ENCODE peak calls at places on chromosomes 5 and 9, in eight cellular contexts. One of them, this sample, is unnamed.

GRCh38 chr5:25544652-25545249 is 900.0 kb upstream of the CDH10 start:
- DNase-seq in astrocyte of the cerebellum: peak
- DNase-seq in GM12865: peak
- DNase-seq in fibroblast of pulmonary artery: peak
- DNase-seq in mucosa of descending colon: no peak
- DNase-seq in pancreas: peak
- DNase-seq in upper lobe of right lung: no peak
- DNase-seq in GM23338: peak
- DNase-seq in this sample: no peak

GRCh38 chr5:173697931-173698579 is 81.6 kb upstream of the BOD1 start:
- DNase-seq in GM23338: no peak
- DNase-seq in mucosa of descending colon: no peak
- DNase-seq in fibroblast of pulmonary artery: no peak
- DNase-seq in GM12865: peak
- DNase-seq in upper lobe of right lung: no peak
- DNase-seq in pancreas: peak
- DNase-seq in astrocyte of the cerebellum: no peak
- DNase-seq in this sample: peak

GRCh38 chr9:129141066-129142041 is 30.1 kb downstream of the PTPA start:
- DNase-seq in fibroblast of pulmonary artery: peak
- DNase-seq in upper lobe of right lung: no peak
- DNase-seq in astrocyte of the cerebellum: peak
- DNase-seq in mucosa of descending colon: no peak
- DNase-seq in GM12865: peak
- DNase-seq in GM23338: no peak
- DNase-seq in pancreas: peak
- DNase-seq in this sample: peak

GRCh38 chr9:76516871-76517270 is 57.9 kb downstream of the GCNT1 start:
- DNase-seq in astrocyte of the cerebellum: no peak
- DNase-seq in GM23338: no peak
- DNase-seq in pancreas: no peak
- DNase-seq in upper lobe of right lung: no peak
- DNase-seq in mucosa of descending colon: no peak
- DNase-seq in fibroblast of pulmonary artery: no peak
- DNase-seq in GM12865: no peak
- DNase-seq in this sample: no peak

GRCh38 chr9:38026021-38026809 is 42.8 kb downstream of the SHB start:
- DNase-seq in GM23338: peak
- DNase-seq in GM12865: peak
- DNase-seq in astrocyte of the cerebellum: peak
- DNase-seq in fibroblast of pulmonary artery: peak
- DNase-seq in mucosa of descending colon: no peak
- DNase-seq in pancreas: peak
- DNase-seq in upper lobe of right lung: no peak
- DNase-seq in this sample: no peak

GRCh38 chr5:55877655-55878054 is 26.5 kb downstream of the IL31RA start:
- DNase-seq in astrocyte of the cerebellum: no peak
- DNase-seq in fibroblast of pulmonary artery: no peak
- DNase-seq in pancreas: no peak
- DNase-seq in upper lobe of right lung: no peak
- DNase-seq in GM23338: no peak
- DNase-seq in GM12865: no peak
- DNase-seq in mucosa of descending colon: no peak
- DNase-seq in this sample: no peak

GRCh38 chr5:37667430-37667829 is 172.4 kb downstream of the GDNF start:
- DNase-seq in fibroblast of pulmonary artery: no peak
- DNase-seq in pancreas: no peak
- DNase-seq in upper lobe of right lung: no peak
- DNase-seq in GM23338: no peak
- DNase-seq in mucosa of descending colon: no peak
- DNase-seq in GM12865: no peak
- DNase-seq in astrocyte of the cerebellum: no peak
- DNase-seq in this sample: no peak

GRCh38 chr9:27297050-27297449 is at the start of gene EQTN:
- DNase-seq in GM23338: no peak
- DNase-seq in astrocyte of the cerebellum: no peak
- DNase-seq in fibroblast of pulmonary artery: no peak
- DNase-seq in mucosa of descending colon: no peak
- DNase-seq in upper lobe of right lung: no peak
- DNase-seq in GM12865: no peak
- DNase-seq in pancreas: no peak
- DNase-seq in this sample: no peak

GRCh38 chr5:115543931-115544370 is 624 bp downstream of the FEM1C start:
- DNase-seq in upper lobe of right lung: no peak
- DNase-seq in GM12865: peak
- DNase-seq in GM23338: peak
- DNase-seq in fibroblast of pulmonary artery: peak
- DNase-seq in astrocyte of the cerebellum: peak
- DNase-seq in pancreas: peak
- DNase-seq in mucosa of descending colon: peak
- DNase-seq in this sample: peak

GRCh38 chr5:170338933-170339779 is 41.6 kb upstream of the LCP2 start:
- DNase-seq in upper lobe of right lung: no peak
- DNase-seq in GM12865: peak
- DNase-seq in mucosa of descending colon: no peak
- DNase-seq in astrocyte of the cerebellum: no peak
- DNase-seq in GM23338: peak
- DNase-seq in pancreas: no peak
- DNase-seq in fibroblast of pulmonary artery: no peak
- DNase-seq in this sample: peak

GRCh38 chr5:133228316-133228715 is 176.5 kb downstream of the HSPA4 start:
- DNase-seq in GM23338: no peak
- DNase-seq in mucosa of descending colon: no peak
- DNase-seq in GM12865: no peak
- DNase-seq in fibroblast of pulmonary artery: no peak
- DNase-seq in pancreas: no peak
- DNase-seq in upper lobe of right lung: no peak
- DNase-seq in astrocyte of the cerebellum: no peak
- DNase-seq in this sample: no peak

GRCh38 chr9:123355761-123356520 is at the start of gene CRB2:
- DNase-seq in upper lobe of right lung: no peak
- DNase-seq in pancreas: no peak
- DNase-seq in fibroblast of pulmonary artery: no peak
- DNase-seq in mucosa of descending colon: peak
- DNase-seq in astrocyte of the cerebellum: no peak
- DNase-seq in GM23338: peak
- DNase-seq in GM12865: no peak
- DNase-seq in this sample: peak

GRCh38 chr5:94057655-94058054 is 316.3 kb upstream of the POU5F2 start:
- DNase-seq in GM23338: peak
- DNase-seq in pancreas: no peak
- DNase-seq in GM12865: no peak
- DNase-seq in upper lobe of right lung: no peak
- DNase-seq in fibroblast of pulmonary artery: no peak
- DNase-seq in astrocyte of the cerebellum: no peak
- DNase-seq in mucosa of descending colon: no peak
- DNase-seq in this sample: no peak

GRCh38 chr9:98226968-98227367 is 28.5 kb downstream of the TBC1D2 start:
- DNase-seq in pancreas: no peak
- DNase-seq in mucosa of descending colon: no peak
- DNase-seq in astrocyte of the cerebellum: no peak
- DNase-seq in upper lobe of right lung: no peak
- DNase-seq in GM12865: no peak
- DNase-seq in GM23338: no peak
- DNase-seq in fibroblast of pulmonary artery: no peak
- DNase-seq in this sample: no peak

GRCh38 chr9:114098660-114099522 is at the start of gene KIF12:
- DNase-seq in upper lobe of right lung: peak
- DNase-seq in astrocyte of the cerebellum: no peak
- DNase-seq in fibroblast of pulmonary artery: no peak
- DNase-seq in pancreas: peak
- DNase-seq in GM23338: peak
- DNase-seq in GM12865: no peak
- DNase-seq in mucosa of descending colon: peak
- DNase-seq in this sample: no peak

GRCh38 chr5:111385970-111386831 is 126.1 kb downstream of the STARD4 start:
- DNase-seq in pancreas: no peak
- DNase-seq in mucosa of descending colon: no peak
- DNase-seq in upper lobe of right lung: no peak
- DNase-seq in fibroblast of pulmonary artery: no peak
- DNase-seq in astrocyte of the cerebellum: no peak
- DNase-seq in GM12865: no peak
- DNase-seq in GM23338: no peak
- DNase-seq in this sample: no peak

GRCh38 chr9:127833555-127833954 is 20.9 kb downstream of the ENG start:
- DNase-seq in fibroblast of pulmonary artery: peak
- DNase-seq in upper lobe of right lung: no peak
- DNase-seq in GM12865: no peak
- DNase-seq in mucosa of descending colon: no peak
- DNase-seq in astrocyte of the cerebellum: no peak
- DNase-seq in GM23338: no peak
- DNase-seq in pancreas: no peak
- DNase-seq in this sample: no peak

GRCh38 chr9:132041825-132042224 is 37.8 kb downstream of the MED27 start:
- DNase-seq in GM12865: no peak
- DNase-seq in mucosa of descending colon: no peak
- DNase-seq in pancreas: no peak
- DNase-seq in astrocyte of the cerebellum: no peak
- DNase-seq in upper lobe of right lung: no peak
- DNase-seq in fibroblast of pulmonary artery: no peak
- DNase-seq in GM23338: no peak
- DNase-seq in this sample: no peak

GRCh38 chr9:95783426-95783975 is 92.0 kb upstream of the ERCC6L2 start:
- DNase-seq in GM23338: no peak
- DNase-seq in fibroblast of pulmonary artery: no peak
- DNase-seq in mucosa of descending colon: no peak
- DNase-seq in GM12865: no peak
- DNase-seq in astrocyte of the cerebellum: peak
- DNase-seq in pancreas: no peak
- DNase-seq in upper lobe of right lung: no peak
- DNase-seq in this sample: no peak

GRCh38 chr5:90158131-90158530 is 251.4 kb downstream of the CETN3 start:
- DNase-seq in GM12865: no peak
- DNase-seq in astrocyte of the cerebellum: no peak
- DNase-seq in pancreas: no peak
- DNase-seq in fibroblast of pulmonary artery: no peak
- DNase-seq in upper lobe of right lung: no peak
- DNase-seq in GM23338: no peak
- DNase-seq in mucosa of descending colon: no peak
- DNase-seq in this sample: no peak

GRCh38 chr5:90162324-90162723 is 247.2 kb downstream of the CETN3 start:
- DNase-seq in astrocyte of the cerebellum: no peak
- DNase-seq in mucosa of descending colon: no peak
- DNase-seq in pancreas: no peak
- DNase-seq in upper lobe of right lung: no peak
- DNase-seq in GM23338: no peak
- DNase-seq in fibroblast of pulmonary artery: no peak
- DNase-seq in GM12865: no peak
- DNase-seq in this sample: no peak

GRCh38 chr5:90166816-90167215 is 242.7 kb downstream of the CETN3 start:
- DNase-seq in GM12865: no peak
- DNase-seq in fibroblast of pulmonary artery: no peak
- DNase-seq in GM23338: no peak
- DNase-seq in mucosa of descending colon: no peak
- DNase-seq in astrocyte of the cerebellum: no peak
- DNase-seq in upper lobe of right lung: no peak
- DNase-seq in pancreas: no peak
- DNase-seq in this sample: no peak

GRCh38 chr5:90161399-90161798 is 248.2 kb downstream of the CETN3 start:
- DNase-seq in upper lobe of right lung: peak
- DNase-seq in fibroblast of pulmonary artery: peak
- DNase-seq in GM23338: peak
- DNase-seq in astrocyte of the cerebellum: no peak
- DNase-seq in mucosa of descending colon: peak
- DNase-seq in GM12865: peak
- DNase-seq in pancreas: peak
- DNase-seq in this sample: peak
- TF ChIP-seq CTCF in upper lobe of right lung: peak
- TF ChIP-seq CTCF in fibroblast of pulmonary artery: peak
- TF ChIP-seq CTCF in GM23338: peak
- TF ChIP-seq CTCF in astrocyte of the cerebellum: peak
- TF ChIP-seq CTCF in mucosa of descending colon: no peak
- TF ChIP-seq CTCF in GM12865: peak
- TF ChIP-seq CTCF in pancreas: no peak
- TF ChIP-seq CTCF in this sample: no peak

GRCh38 chr5:131222731-131223130 is 41.1 kb upstream of the CDC42SE2 start:
- DNase-seq in pancreas: no peak
- DNase-seq in fibroblast of pulmonary artery: no peak
- DNase-seq in astrocyte of the cerebellum: no peak
- DNase-seq in GM12865: no peak
- DNase-seq in GM23338: no peak
- DNase-seq in upper lobe of right lung: no peak
- DNase-seq in mucosa of descending colon: no peak
- DNase-seq in this sample: no peak
- TF ChIP-seq CTCF in pancreas: no peak
- TF ChIP-seq CTCF in fibroblast of pulmonary artery: no peak
- TF ChIP-seq CTCF in astrocyte of the cerebellum: no peak
- TF ChIP-seq CTCF in GM12865: no peak
- TF ChIP-seq CTCF in GM23338: no peak
- TF ChIP-seq CTCF in upper lobe of right lung: no peak
- TF ChIP-seq CTCF in mucosa of descending colon: no peak
- TF ChIP-seq CTCF in this sample: no peak

DNA sequence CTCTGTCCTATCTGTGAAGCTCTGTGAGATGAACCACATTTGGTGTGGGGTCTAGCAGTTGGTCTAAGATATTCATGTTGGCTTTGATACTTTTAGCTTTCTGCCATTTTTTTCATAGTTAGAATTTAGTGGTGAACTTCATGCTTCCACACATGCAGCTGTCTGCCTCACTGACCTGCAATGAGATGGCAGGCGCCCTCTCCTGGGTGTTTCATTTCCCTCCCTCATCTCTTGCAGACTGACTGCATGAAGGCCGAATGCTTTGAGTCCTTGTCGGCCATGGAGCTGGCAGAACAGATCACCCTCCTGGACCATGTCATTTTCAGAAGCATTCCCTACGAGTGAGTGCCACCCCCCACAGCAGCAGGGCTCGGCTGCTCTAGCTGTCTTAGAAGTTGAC is 26.1 kb upstream of the CKMT2 start:
- DNase-seq in fibroblast of pulmonary artery: peak
- DNase-seq in pancreas: no peak
- DNase-seq in GM23338: peak
- DNase-seq in GM12865: peak
- DNase-seq in astrocyte of the cerebellum: no peak
- DNase-seq in mucosa of descending colon: no peak
- DNase-seq in upper lobe of right lung: no peak
- DNase-seq in this sample: no peak
- TF ChIP-seq CTCF in fibroblast of pulmonary artery: peak
- TF ChIP-seq CTCF in pancreas: no peak
- TF ChIP-seq CTCF in GM23338: peak
- TF ChIP-seq CTCF in GM12865: peak
- TF ChIP-seq CTCF in astrocyte of the cerebellum: peak
- TF ChIP-seq CTCF in mucosa of descending colon: no peak
- TF ChIP-seq CTCF in upper lobe of right lung: no peak
- TF ChIP-seq CTCF in this sample: peak

DNA sequence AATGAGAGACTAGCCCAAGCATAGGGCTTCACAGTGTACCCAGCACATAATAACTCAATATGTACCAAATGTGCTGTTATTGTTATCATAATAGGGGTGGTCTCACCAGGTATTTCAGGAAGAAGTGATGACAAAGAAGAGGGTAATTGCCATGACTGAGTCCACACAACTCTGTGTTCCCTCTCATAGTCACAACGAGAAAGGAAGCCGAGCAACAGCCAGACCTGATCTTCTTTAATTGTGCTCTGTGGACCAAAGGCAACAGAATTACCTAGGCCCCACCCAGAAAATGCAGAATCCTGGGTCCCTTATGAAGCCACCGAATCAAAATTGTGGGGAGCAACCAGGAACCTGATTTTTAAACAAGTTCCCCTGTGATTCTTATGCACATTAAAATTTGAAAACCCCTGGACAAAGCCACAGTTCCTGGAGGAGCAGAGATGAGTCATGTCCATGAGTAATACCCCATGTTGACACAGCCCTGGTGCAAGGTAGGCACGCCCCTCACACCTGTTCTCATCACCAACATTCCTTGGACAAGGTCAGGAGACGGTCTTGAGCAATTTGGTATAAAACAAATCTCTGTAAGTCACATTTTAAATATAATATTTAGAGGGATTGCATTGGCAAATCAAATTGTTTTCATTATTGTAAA is 5.2 kb downstream of the FGF1 start:
- DNase-seq in fibroblast of pulmonary artery: peak
- DNase-seq in GM12865: no peak
- DNase-seq in GM23338: no peak
- DNase-seq in mucosa of descending colon: peak
- DNase-seq in pancreas: peak
- DNase-seq in astrocyte of the cerebellum: no peak
- DNase-seq in upper lobe of right lung: no peak
- DNase-seq in this sample: no peak
- TF ChIP-seq CTCF in fibroblast of pulmonary artery: no peak
- TF ChIP-seq CTCF in GM12865: no peak
- TF ChIP-seq CTCF in GM23338: no peak
- TF ChIP-seq CTCF in mucosa of descending colon: no peak
- TF ChIP-seq CTCF in pancreas: no peak
- TF ChIP-seq CTCF in astrocyte of the cerebellum: no peak
- TF ChIP-seq CTCF in upper lobe of right lung: no peak
- TF ChIP-seq CTCF in this sample: no peak

This sample was measured in GM13976.